ENCODE peak calls at places on chromosomes 4 and X, in nine cellular contexts. L, X, M, O, Z, I, B, R and N are unnamed samples.

GRCh38 chrX:8704184-8704583 is 27.8 kb downstream of the ANOS1 start:
- DNase-seq in O (no peak), X (no peak), M (no peak), B (no peak), L (no peak), I (no peak), R (no peak), Z (no peak), N (no peak)

GRCh38 chr4:170949084-170949483 is 859.3 kb upstream of the AADAT start:
- DNase-seq in B (no peak), X (no peak), L (no peak), I (no peak), Z (no peak), M (no peak), R (no peak), O (no peak), N (no peak)

GRCh38 chrX:56994375-56995270 is 718 bp downstream of the SPIN3 start:
- DNase-seq in B (peak; percentile 8), X (no peak), O (no peak), Z (no peak), M (no peak), I (no peak), L (no peak), R (no peak), N (no peak)

GRCh38 chrX:40877869-40878268 is 142.5 kb upstream of the MED14 start:
- DNase-seq in Z (no peak), O (no peak), B (peak; percentile 57), L (no peak), X (no peak), R (peak; percentile 42), I (no peak), M (no peak), N (no peak)

GRCh38 chrX:5163663-5164062 is 1065.0 kb downstream of the NLGN4X start:
- DNase-seq in R (no peak), X (no peak), L (no peak), M (no peak), I (no peak), Z (no peak), B (no peak), O (no peak), N (no peak)

GRCh38 chr4:142519342-142519741 is 326.8 kb downstream of the INPP4B start:
- DNase-seq in L (no peak), I (no peak), B (no peak), M (no peak), R (no peak), O (no peak), Z (no peak), X (no peak), N (no peak)

GRCh38 chr4:10295326-10295725 is 161.9 kb downstream of the ZNF518B start:
- DNase-seq in M (no peak), R (no peak), L (no peak), I (no peak), Z (no peak), B (no peak), O (no peak), X (no peak), N (no peak)

GRCh38 chrX:111492085-111492484 is 19.4 kb upstream of the SERTM2 start:
- DNase-seq in R (no peak), I (no peak), B (no peak), O (no peak), X (no peak), L (no peak), M (no peak), Z (no peak), N (no peak)

GRCh38 chr4:33062155-33062554 is 2342.0 kb downstream of the PCDH7 start:
- DNase-seq in L (no peak), I (no peak), R (peak; percentile 58), O (no peak), M (no peak), X (no peak), B (peak; percentile 25), Z (no peak), N (no peak)

GRCh38 chr4:33063238-33063637 is 2343.1 kb downstream of the PCDH7 start:
- DNase-seq in I (no peak), O (no peak), M (no peak), Z (no peak), L (no peak), R (peak; percentile 87), B (peak; percentile 80), X (no peak), N (no peak)

GRCh38 chr4:33061727-33062126 is 2341.6 kb downstream of the PCDH7 start:
- DNase-seq in Z (no peak), R (no peak), X (no peak), I (no peak), L (no peak), M (no peak), B (no peak), O (no peak), N (no peak)

GRCh38 chr4:33065749-33066148 is 2345.6 kb downstream of the PCDH7 start:
- DNase-seq in B (no peak), O (no peak), L (no peak), X (no peak), Z (no peak), M (no peak), I (no peak), R (no peak), N (no peak)

DNA sequence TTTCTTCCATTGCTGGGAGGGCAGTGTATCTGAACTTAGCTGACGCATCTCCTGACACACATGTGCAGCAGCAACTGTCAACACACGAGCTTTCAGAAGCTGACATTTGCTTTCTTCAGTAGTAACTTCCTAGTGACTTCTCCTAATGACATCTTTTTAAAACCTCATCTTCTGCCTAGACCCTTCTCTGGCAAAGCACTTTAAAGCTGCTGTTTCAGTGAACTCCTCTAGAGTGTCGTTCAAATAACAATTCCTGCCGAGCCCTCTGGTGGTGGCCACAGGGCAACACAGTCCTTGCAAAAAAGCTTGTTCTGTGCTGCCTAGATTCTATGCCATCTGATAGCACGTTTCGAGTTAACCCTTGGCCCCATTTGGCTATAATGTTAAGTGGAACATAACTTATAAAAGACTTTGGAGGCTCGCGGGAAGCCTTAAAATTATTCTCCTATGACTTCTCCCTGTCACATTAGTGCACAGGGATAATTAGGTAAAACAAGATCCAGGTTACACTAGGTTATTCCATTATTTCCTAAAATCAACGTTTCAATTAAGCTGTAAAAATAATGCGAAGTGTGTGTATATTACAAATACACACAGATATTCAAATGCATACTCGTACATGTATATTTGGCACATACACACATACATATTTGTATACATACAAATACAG is 2340.8 kb downstream of the PCDH7 start:
- DNase-seq in Z (no peak), M (peak; percentile 82), O (no peak), I (no peak), R (peak; percentile 70), L (peak; percentile 43), X (no peak), B (peak; percentile 66), N (no peak)
- TF ChIP-seq CTCF in Z (peak; percentile 74), M (peak; percentile 91), O (peak; percentile 64), I (no peak), R (peak; percentile 89), L (peak; percentile 47), X (peak; percentile 59), B (peak; percentile 89), N (no peak)

DNA sequence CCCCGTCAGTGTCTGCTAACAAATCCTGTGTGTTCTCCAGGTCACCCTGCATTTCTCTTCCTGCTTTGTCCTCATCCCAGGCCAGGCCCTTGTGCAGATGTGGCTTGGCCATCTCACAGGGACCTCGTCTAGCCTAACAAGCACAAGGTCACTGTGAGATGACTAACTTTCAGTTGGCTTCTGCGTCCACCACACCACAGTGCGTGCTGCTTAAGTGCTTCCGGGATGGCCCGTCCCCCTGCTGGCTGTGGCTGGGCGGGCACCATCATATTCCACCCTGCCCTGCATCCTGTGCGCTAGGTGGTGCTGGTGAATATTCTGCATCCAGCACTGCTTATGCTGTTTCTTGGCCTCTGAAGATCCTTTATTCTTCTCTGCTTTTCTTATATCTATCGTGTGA is 33.8 kb downstream of the RBBP7 start:
- DNase-seq in B (peak; percentile 41), X (no peak), M (peak; percentile 42), L (no peak), R (no peak), Z (no peak), I (peak; percentile 14), O (no peak), N (no peak)
- TF ChIP-seq CTCF in B (peak; percentile 29), X (no peak), M (peak; percentile 78), L (no peak), R (peak; percentile 19), Z (peak; percentile 35), I (no peak), O (no peak), N (no peak)

GRCh38 chrX:74291577-74291963 is 12.4 kb upstream of the ZCCHC13 start:
- DNase-seq in B (no peak), L (no peak), M (no peak), Z (no peak), R (no peak), I (no peak), O (no peak), X (no peak), N (no peak)

GRCh38 chrX:74286950-74287349 is 17.0 kb upstream of the ZCCHC13 start:
- DNase-seq in O (no peak), X (no peak), I (no peak), L (no peak), R (peak; percentile 31), B (peak; percentile 58), Z (no peak), M (no peak), N (no peak)

GRCh38 chrX:74293343-74293946 is 10.5 kb upstream of the ZCCHC13 start:
- DNase-seq in L (peak; percentile 81), I (peak; percentile 63), R (peak; percentile 79), B (peak; percentile 75), M (peak; percentile 73), X (peak; percentile 56), O (peak; percentile 88), Z (peak; percentile 43), N (peak; percentile 27)

GRCh38 chrX:74295102-74295501 is 8.9 kb upstream of the ZCCHC13 start:
- DNase-seq in R (no peak), Z (no peak), M (no peak), L (no peak), O (no peak), X (no peak), B (no peak), I (no peak), N (no peak)

GRCh38 chrX:74291964-74292891 is 11.8 kb upstream of the ZCCHC13 start:
- DNase-seq in R (peak; percentile 90), X (peak; percentile 71), O (peak; percentile 92), M (peak; percentile 80), B (peak; percentile 85), L (peak; percentile 86), Z (peak; percentile 62), I (peak; percentile 80), N (peak; percentile 57)
- TF ChIP-seq CTCF in R (peak; percentile 10), X (peak; percentile 39), O (no peak), M (peak; percentile 36), B (no peak), L (peak; percentile 21), Z (no peak), I (no peak), N (no peak)

GRCh38 chrX:134377537-134377936 is 82.4 kb upstream of the HPRT1 start:
- DNase-seq in I (peak; percentile 6), L (no peak), R (peak; percentile 67), B (peak; percentile 54), X (no peak), O (no peak), M (peak; percentile 11), Z (no peak), N (no peak)
- TF ChIP-seq CTCF in I (no peak), L (no peak), R (peak; percentile 44), B (peak; percentile 44), X (peak; percentile 36), O (no peak), M (peak; percentile 39), Z (no peak), N (no peak)